ENCODE peak calls at places on chromosomes 3 and 15, in four cellular contexts. R is K562, M is HepG2, Q is GM12878. P is an unnamed sample.

GRCh38 chr15:79007066-79007465 is 62.2 kb upstream of the CTSH start:
- DNase-seq in R (peak; percentile 74), Q (peak; percentile 40), M (peak; percentile 75), P (peak; percentile 86)

GRCh38 chr3:177135841-177136492 is 61.3 kb downstream of the TBL1XR1 start:
- DNase-seq in R (no peak), M (peak; percentile 91), Q (no peak), P (no peak)

GRCh38 chr3:177679568-177680441 is 482.5 kb upstream of the TBL1XR1 start:
- DNase-seq in R (peak; percentile 60), Q (no peak), M (no peak), P (no peak)

GRCh38 chr15:58444658-58445332 is 13.0 kb downstream of the LIPC start:
- DNase-seq in M (no peak), Q (no peak), R (no peak), P (no peak)

GRCh38 chr15:42707873-42708544 is 28.9 kb downstream of the CDAN1 start:
- DNase-seq in Q (no peak), R (no peak), M (peak; percentile 9), P (no peak)

GRCh38 chr3:106007512-106007911 is 138.7 kb upstream of the CBLB start:
- DNase-seq in M (no peak), R (no peak), Q (no peak), P (no peak)

GRCh38 chr3:63364909-63365308 is 86.8 kb downstream of the SYNPR start:
- DNase-seq in M (no peak), R (no peak), Q (no peak), P (peak; percentile 30)

GRCh38 chr15:88989578-88989977 is 76.4 kb upstream of the MFGE8 start:
- DNase-seq in M (no peak), Q (no peak), R (no peak), P (no peak)

GRCh38 chr3:195865752-195866151 is 42.6 kb downstream of the TNK2 start:
- DNase-seq in M (no peak), Q (no peak), R (no peak), P (no peak)

GRCh38 chr3:150956376-150956775 is 16.2 kb downstream of the CLRN1 start:
- DNase-seq in Q (no peak), R (no peak), M (no peak), P (no peak)
- TF ChIP-seq CBFB in Q (no peak), R (no peak), M (no peak), P (no peak)

GRCh38 chr15:52252781-52253180 is 42.8 kb downstream of the MYO5C start:
- DNase-seq in M (peak; percentile 35), R (no peak), Q (no peak), P (no peak)
- TF ChIP-seq CBFB in M (no peak), R (no peak), Q (no peak), P (no peak)

GRCh38 chr15:61036121-61036520 is 193.0 kb downstream of the RORA start:
- DNase-seq in M (no peak), Q (no peak), R (no peak), P (no peak)

GRCh38 chr15:61038910-61039309 is 190.2 kb downstream of the RORA start:
- DNase-seq in Q (no peak), M (no peak), R (no peak), P (no peak)

GRCh38 chr15:61034793-61035710 is 194.1 kb downstream of the RORA start:
- DNase-seq in Q (no peak), R (no peak), M (no peak), P (no peak)

GRCh38 chr15:61037031-61037430 is 192.1 kb downstream of the RORA start:
- DNase-seq in R (no peak), M (no peak), Q (no peak), P (no peak)

DNA sequence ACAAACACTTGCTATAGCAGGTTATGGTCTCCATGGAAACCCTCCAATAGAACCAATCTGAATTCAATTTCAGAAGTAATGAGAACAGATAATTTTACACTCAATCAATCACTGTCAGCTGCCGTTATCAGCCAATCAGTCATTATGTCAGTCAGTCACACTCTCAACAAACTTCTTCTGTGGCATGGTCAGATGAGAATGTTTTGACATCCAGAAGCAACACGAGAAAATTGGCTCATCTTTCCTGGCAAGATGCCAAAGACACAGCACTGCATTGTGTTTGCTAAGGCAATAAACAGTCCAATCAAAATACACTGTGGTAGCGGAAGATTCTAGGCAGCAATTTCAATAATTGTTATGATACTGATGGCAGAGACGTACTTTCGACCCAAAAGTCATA is 190.7 kb downstream of the RORA start:
- DNase-seq in M (no peak), Q (no peak), R (no peak), P (no peak)
- TF ChIP-seq CBFB in M (no peak), Q (no peak), R (no peak), P (no peak)

DNA sequence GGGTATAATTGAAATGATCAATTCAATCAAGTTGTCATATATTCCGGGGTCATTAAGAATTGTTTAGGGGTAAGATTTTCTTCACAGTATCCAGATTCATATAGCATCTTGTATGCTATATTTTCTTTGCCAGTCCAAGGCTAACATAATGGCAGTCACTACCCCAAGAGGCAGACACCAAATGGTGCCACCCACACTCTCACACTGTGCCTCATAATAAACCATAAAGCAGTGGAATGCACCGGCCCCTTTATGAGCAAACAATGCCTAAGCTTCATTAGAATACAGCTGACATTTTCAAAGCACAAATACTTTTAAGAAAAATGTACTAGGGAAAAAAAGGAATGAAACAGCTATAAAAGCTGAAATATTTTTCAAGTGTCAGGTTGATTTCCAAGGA is 121.6 kb downstream of the TFDP2 start:
- DNase-seq in Q (no peak), M (no peak), R (no peak), P (no peak)
- TF ChIP-seq CBFB in Q (no peak), M (no peak), R (no peak), P (no peak)

DNA sequence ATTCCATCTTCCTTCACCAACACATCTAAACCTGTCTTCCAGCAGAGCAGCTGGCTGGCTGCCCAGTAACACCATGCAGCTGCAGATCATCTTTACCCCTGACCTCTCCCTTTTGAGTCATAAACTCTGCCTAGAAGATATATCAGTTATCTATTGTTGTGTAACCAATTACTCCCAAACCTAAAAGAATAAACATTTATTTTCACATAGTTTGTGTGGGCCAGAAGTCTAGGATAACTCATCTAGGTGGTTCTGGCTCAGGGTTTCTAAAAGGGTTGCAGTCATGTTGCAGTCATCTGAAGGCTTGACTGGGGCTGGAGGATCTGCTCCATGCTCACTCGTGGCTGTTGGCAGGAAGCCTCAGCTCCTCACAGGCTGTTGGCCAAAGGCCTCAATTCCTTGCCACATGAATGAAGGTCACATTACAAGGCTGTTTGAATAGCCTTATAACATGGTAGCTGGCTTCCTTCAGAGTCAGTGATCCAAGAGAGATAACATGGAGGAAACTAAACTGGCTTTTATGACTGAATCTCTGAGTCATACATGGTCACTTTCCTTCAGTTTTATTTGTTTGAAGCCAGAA is 92.8 kb downstream of the GOLIM4 start:
- DNase-seq in M (no peak), R (peak; percentile 25), Q (no peak), P (no peak)
- TF ChIP-seq CBFB in M (no peak), R (no peak), Q (no peak), P (no peak)